ENCODE peak calls at places on chromosomes 11 and 22, in ten cellular contexts. N is spleen, T is heart left ventricle, P is body of pancreas, I is HCT116, L is uterus, W is A549, E is IMR-90, K is stomach, M is H54. U is an unnamed sample.

GRCh38 chr11:57100638-57101312 is 81.0 kb upstream of the LRRC55 start:
- DNase-seq in N (no peak), T (no peak), P (no peak), I (no peak), L (no peak), W (no peak), E (no peak), K (no peak), M (no peak), U (no peak)

GRCh38 chr11:128388182-128388815 is 199.1 kb downstream of the ETS1 start:
- DNase-seq in N (no peak), T (no peak), P (no peak), I (no peak), L (no peak), W (no peak), E (no peak), K (no peak), M (no peak), U (no peak)

GRCh38 chr22:27808730-27809129 is 7.2 kb upstream of the MN1 start:
- DNase-seq in N (no peak), T (no peak), P (no peak), I (no peak), L (no peak), W (no peak), E (no peak), K (no peak), M (no peak), U (no peak)

GRCh38 chr11:133181672-133182071 is 350.6 kb downstream of the OPCML start:
- DNase-seq in N (no peak), T (no peak), P (no peak), I (no peak), L (no peak), W (no peak), E (no peak), K (no peak), M (no peak), U (no peak)

GRCh38 chr11:47983464-47984397 is 3.4 kb downstream of the PTPRJ start:
- DNase-seq in N (no peak), T (no peak), P (no peak), I (no peak), L (no peak), W (peak; percentile 65), E (peak; percentile 73), K (no peak), M (no peak), U (peak; percentile 46)

GRCh38 chr11:116787436-116787785 is 412 bp downstream of the ZPR1 start:
- DNase-seq in N (no peak), T (no peak), P (no peak), I (no peak), L (no peak), W (no peak), E (peak; percentile 10), K (no peak), M (no peak), U (peak; percentile 56)

GRCh38 chr11:9738126-9738525 is 74.2 kb downstream of the SWAP70 start:
- DNase-seq in N (no peak), T (no peak), P (no peak), I (no peak), L (no peak), W (no peak), E (no peak), K (no peak), M (no peak), U (no peak)

GRCh38 chr11:43546561-43547410 is 133.8 kb upstream of the HSD17B12 start:
- DNase-seq in N (no peak), T (no peak), P (peak; percentile 28), I (no peak), L (no peak), W (no peak), E (no peak), K (peak; percentile 30), M (no peak), U (no peak)

GRCh38 chr11:66589996-66590675 is 2.7 kb downstream of the CCDC87 start:
- DNase-seq in N (no peak), T (no peak), P (no peak), I (no peak), L (no peak), W (no peak), E (no peak), K (no peak), M (no peak), U (no peak)

GRCh38 chr11:66593303-66593635 is 284 bp downstream of the CCS start:
- DNase-seq in N (no peak), T (no peak), P (no peak), I (no peak), L (no peak), W (no peak), E (no peak), K (no peak), M (no peak), U (no peak)

GRCh38 chr11:66593650-66594049 is 665 bp downstream of the CCS start:
- DNase-seq in N (no peak), T (no peak), P (no peak), I (no peak), L (no peak), W (no peak), E (no peak), K (no peak), M (no peak), U (no peak)

GRCh38 chr11:66591175-66591574 is 1.7 kb downstream of the CCDC87 start:
- DNase-seq in N (no peak), T (no peak), P (no peak), I (no peak), L (no peak), W (no peak), E (no peak), K (no peak), M (no peak), U (no peak)

DNA sequence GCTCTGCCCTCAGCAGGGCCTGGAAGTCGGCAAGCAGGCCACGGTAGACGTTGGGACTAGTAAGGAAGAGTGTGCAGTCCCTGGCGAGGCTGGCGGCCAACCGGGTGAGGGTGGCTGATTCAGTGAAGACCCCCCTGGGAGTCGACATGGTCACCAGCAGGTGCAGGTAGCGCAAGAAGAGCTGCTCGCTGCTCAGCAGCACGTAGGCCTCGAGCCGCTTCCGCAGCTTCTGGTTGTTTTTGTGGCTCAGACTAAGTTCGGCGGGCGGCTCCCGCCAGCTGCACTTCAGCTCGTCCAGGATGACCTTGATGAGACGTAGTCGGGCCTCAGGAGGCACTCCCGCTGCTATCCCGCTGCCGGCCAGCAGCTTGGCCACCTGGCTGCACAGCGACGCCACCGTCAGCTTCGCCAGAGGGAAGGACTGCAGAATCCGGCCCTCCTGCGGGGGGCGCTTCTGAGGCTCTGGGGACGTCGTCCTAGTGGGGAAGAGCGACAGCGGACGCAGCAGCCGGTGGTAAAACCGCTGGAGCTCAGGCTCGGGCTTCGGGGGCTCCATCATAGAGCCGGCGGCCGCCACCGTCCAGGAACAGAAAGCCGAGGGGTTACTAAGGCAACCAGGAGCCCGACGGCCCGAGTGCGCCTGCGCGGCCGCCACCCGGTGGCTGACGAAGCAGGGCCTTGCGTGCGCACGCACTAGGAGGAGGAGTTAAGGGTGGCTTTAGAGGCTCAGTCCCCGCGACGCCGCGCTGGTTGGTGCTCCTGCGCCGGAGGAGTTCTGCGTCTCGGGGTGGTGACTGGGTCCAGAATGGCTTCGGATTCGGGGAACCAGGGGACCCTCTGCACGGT is at the start of the genes CCDC87 and CCS:
- DNase-seq in N (peak; percentile 100), T (peak; percentile 97), P (peak; percentile 100), I (peak; percentile 91), L (peak; percentile 98), W (peak; percentile 96), E (peak; percentile 92), K (peak; percentile 100), M (peak; percentile 100), U (peak; percentile 97)
- TF ChIP-seq POLR2A in N (peak; percentile 92), T (peak; percentile 97), P (peak; percentile 81), I (peak; percentile 97), L (peak; percentile 89), W (peak; percentile 99), E (peak; percentile 90), K (peak; percentile 59), M (peak; percentile 99), U (peak; percentile 98)

GRCh38 chr22:19480173-19480568 is 451 bp downstream of the CDC45 start:
- DNase-seq in N (no peak), T (no peak), P (no peak), I (no peak), L (no peak), W (no peak), E (no peak), K (no peak), M (no peak), U (peak; percentile 62)

GRCh38 chr22:19477321-19478085 is 1.5 kb downstream of the UFD1 start:
- DNase-seq in N (no peak), T (no peak), P (no peak), I (no peak), L (no peak), W (no peak), E (peak; percentile 16), K (no peak), M (no peak), U (peak; percentile 55)

GRCh38 chr22:19478086-19478392 is 954 bp downstream of the UFD1 start:
- DNase-seq in N (no peak), T (no peak), P (no peak), I (no peak), L (no peak), W (no peak), E (no peak), K (no peak), M (no peak), U (peak; percentile 60)

GRCh38 chr22:19479358-19480172 is at the start of gene CDC45:
- DNase-seq in N (peak; percentile 97), T (peak; percentile 97), P (peak; percentile 96), I (peak; percentile 96), L (peak; percentile 97), W (peak; percentile 96), E (peak; percentile 98), K (peak; percentile 95), M (peak; percentile 85), U (peak; percentile 98)

DNA sequence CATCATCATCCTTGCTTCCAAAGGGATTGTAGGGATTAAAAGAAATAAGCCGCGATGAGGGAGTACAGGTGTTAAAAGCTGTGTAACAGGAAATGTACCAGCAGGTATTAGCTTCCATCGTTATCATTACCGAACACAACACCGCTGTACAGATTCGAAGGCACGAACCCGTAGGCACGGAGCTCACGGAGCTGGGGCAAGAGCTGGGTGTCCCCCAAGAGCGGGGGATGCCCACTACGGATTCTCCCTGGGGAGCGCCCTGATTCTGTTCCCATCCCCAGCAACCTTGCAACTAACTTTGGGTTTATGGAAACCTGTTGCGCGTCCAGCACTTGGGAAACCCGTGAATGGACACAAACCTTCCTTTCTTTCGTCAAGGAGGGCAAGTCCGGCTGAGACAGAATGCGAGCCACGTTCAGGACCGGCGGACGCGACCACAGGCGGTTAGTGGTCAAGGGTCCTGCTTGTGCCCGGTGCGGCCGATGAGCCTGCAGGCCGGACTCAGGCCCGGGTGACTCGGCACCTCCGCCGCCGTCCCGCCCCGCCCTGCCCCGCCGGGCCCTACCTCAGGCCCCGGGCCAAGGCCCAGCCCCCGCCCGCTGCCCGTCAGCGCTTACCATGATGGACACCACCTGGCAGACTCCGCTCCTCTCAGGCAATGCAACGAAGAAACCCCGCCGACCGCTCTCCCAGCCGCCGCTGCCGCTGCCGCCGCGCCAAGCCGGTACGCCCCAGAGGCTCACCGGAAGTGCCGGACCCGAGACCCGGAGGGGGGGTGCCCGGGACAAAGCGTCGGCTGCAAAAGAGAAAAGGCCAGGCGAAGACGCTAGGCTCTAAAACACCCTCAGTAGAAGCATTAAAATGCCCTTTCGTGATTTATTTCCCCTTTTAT is at the start of gene UFD1:
- DNase-seq in N (peak; percentile 95), T (peak; percentile 86), P (peak; percentile 86), I (no peak), L (peak; percentile 85), W (peak; percentile 78), E (peak; percentile 81), K (peak; percentile 81), M (peak; percentile 58), U (peak; percentile 94)
- TF ChIP-seq POLR2A in N (no peak), T (no peak), P (peak; percentile 50), I (no peak), L (no peak), W (peak; percentile 40), E (peak; percentile 69), K (no peak), M (peak; percentile 35), U (no peak)

DNA sequence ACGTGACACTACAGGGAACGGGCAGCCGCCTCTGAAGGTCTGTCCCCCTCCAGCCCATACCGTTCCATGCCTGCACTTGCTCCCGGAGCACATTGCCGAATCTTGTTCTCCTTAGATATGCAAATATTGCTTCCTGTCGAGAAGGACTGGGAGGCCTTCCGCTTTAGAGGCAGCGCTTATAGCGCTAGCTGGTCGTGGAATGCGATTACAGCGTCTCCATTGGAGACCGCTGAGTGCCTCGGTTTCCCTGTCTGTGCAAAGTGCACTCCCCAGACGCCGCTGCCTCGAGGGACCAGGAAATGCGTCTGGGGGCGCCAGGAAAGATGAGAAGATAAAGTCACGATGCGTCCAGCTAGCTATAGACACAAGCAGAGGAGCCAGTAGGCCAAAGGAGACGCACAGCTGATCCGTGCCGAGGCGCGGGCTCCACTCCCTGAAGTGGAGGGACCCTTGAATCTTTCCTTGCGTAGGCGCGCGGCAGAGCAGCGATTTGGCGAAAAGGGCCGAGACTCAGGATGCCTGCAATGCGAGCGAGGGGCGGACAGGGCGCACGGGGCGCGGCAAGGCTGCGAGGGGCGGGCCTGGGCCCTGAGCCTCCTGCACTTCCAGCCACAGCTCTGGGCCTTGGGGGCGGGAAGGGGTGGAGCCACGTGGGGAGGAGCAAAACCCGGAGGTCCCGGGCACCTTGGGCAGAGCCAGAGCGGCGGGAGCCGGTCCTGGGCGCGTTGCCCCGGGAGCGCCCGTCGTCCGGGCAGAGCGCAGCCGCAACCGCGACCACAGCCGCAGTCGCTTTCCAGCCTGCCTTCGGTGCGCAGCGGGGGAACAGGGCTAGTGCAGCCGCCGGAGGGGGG is at the start of gene RASSF10:
- DNase-seq in N (no peak), T (peak; percentile 78), P (peak; percentile 44), I (no peak), L (no peak), W (peak; percentile 89), E (no peak), K (peak; percentile 94), M (no peak), U (no peak)
- TF ChIP-seq POLR2A in N (no peak), T (peak; percentile 84), P (no peak), I (no peak), L (no peak), W (peak; percentile 97), E (no peak), K (no peak), M (no peak), U (no peak)

DNA sequence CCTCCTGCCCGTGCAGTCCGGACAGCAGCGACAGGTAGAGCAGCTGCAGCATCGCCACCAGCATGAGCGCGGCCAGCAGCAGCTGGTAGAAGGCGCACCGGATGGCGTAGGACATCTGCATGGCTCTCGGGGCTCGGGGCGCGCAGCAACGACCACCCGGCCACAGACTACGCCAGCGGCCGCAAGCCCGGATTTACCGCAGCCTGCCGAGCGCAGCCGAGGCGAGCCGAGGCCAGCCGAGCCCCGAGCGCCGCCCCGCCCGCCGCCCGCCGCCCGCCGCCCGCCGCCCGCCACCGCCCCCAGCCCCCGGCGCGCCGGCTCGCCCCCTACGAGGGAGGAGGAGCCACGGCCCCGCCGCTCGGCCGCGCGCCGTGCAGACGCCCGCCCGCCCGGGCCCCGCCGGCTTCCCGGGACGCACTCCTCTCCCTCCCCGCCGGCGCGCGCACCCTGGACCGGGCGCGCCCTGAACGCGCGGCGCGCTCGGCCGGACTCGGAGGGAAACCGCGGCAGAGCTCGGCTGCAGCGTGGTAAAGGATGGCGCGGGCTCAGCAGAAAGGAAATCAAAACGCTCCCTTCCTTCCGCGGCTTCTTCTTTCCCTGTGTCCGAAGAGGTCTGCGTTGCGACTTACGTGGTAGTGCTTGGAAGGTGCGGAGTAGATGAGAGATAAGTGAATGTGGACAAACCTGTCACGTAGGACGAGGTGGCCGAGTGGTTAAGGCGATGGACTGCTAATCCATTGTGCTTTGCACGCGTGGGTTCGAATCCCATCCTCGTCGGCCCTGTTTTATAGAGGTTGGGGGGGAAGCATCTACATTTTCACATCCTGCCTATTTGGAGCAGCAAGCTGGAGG is at the start of gene B4GAT1:
- DNase-seq in N (peak; percentile 88), T (peak; percentile 79), P (peak; percentile 91), I (peak; percentile 85), L (peak; percentile 92), W (peak; percentile 95), E (peak; percentile 93), K (peak; percentile 86), M (no peak), U (peak; percentile 86)
- TF ChIP-seq POLR2A in N (no peak), T (no peak), P (peak; percentile 67), I (no peak), L (no peak), W (peak; percentile 31), E (peak; percentile 52), K (no peak), M (peak; percentile 50), U (peak; percentile 25)

U was measured in erythroblast.